ENCODE peak calls at places on chromosomes 11 and 22, in ten cellular contexts. Z is CD8-positive, alpha-beta T cell; O is right atrium auricular region; N is GM23248; L is endothelial cell of umbilical vein; U is breast epithelium; H is uterus; I is GM06990; X is left ventricle myocardium inferior; T is adipocyte. F is an unnamed sample.

GRCh38 chr11:60680455-60681119 is 18.8 kb upstream of the MS4A8 start:
- DNase-seq in L (no peak), T (no peak), U (no peak), H (no peak), I (no peak), O (no peak), X (no peak), N (no peak), Z (no peak), F (no peak)

GRCh38 chr22:43203471-43203981 is 16.6 kb upstream of the TTLL12 start:
- DNase-seq in X (no peak), O (no peak), T (no peak), U (no peak), I (no peak), L (no peak), N (no peak), H (no peak), Z (no peak), F (no peak)

GRCh38 chr22:23070418-23071162 is at the start of gene GNAZ:
- DNase-seq in Z (peak), T (peak), I (peak), H (peak), X (no peak), L (no peak), O (no peak), N (peak), U (peak), F (peak)

GRCh38 chr11:61752117-61752924 is at the start of gene MYRF:
- DNase-seq in L (peak), I (peak), H (peak), O (no peak), U (no peak), N (peak), Z (peak), X (peak), T (peak), F (peak)

GRCh38 chr11:125070699-125071254 is 7.7 kb downstream of the SLC37A2 start:
- DNase-seq in I (peak), H (peak), T (peak), X (peak), Z (no peak), N (peak), O (peak), L (peak), U (no peak), F (no peak)

GRCh38 chr11:17750013-17750816 is 15.6 kb downstream of the KCNC1 start:
- DNase-seq in T (no peak), I (no peak), U (peak), N (no peak), H (no peak), L (no peak), Z (no peak), X (no peak), O (no peak), F (no peak)

GRCh38 chr22:38201371-38201717 is 450 bp upstream of the MAFF start:
- DNase-seq in L (no peak), Z (no peak), X (no peak), N (no peak), H (no peak), I (no peak), U (no peak), O (no peak), T (no peak), F (no peak)

GRCh38 chr11:72217856-72218745 is 1.5 kb downstream of the FOLR2 start:
- DNase-seq in U (no peak), H (no peak), T (no peak), X (no peak), O (peak), L (no peak), I (no peak), N (no peak), Z (peak), F (no peak)

GRCh38 chr22:43186272-43187170 is at the start of gene TTLL12:
- DNase-seq in I (peak), Z (peak), X (peak), T (peak), N (peak), U (no peak), L (peak), H (peak), O (no peak), F (peak)

GRCh38 chr11:94851864-94852581 is 83.9 kb downstream of the AMOTL1 start:
- DNase-seq in Z (no peak), L (no peak), N (no peak), T (no peak), H (no peak), U (no peak), X (no peak), O (no peak), I (no peak), F (no peak)

GRCh38 chr22:35642305-35642741 is 5.9 kb upstream of the APOL6 start:
- DNase-seq in T (peak), O (no peak), X (no peak), L (no peak), I (no peak), Z (no peak), U (no peak), N (peak), H (no peak), F (no peak)

GRCh38 chr11:8258771-8259170 is 4.9 kb downstream of the LMO1 start:
- DNase-seq in H (no peak), O (no peak), N (peak), Z (no peak), U (no peak), L (no peak), T (peak), X (no peak), I (no peak), F (no peak)

GRCh38 chr11:15158351-15159015 is 43.8 kb downstream of the INSC start:
- DNase-seq in I (no peak), X (no peak), O (no peak), Z (no peak), U (no peak), T (peak), L (no peak), H (no peak), N (peak), F (no peak)

GRCh38 chr11:77026236-77026635 is 8.0 kb upstream of the B3GNT6 start:
- DNase-seq in Z (no peak), H (no peak), N (no peak), X (no peak), L (no peak), O (no peak), I (no peak), T (no peak), U (no peak), F (no peak)

GRCh38 chr22:41178425-41178975 is 26.6 kb upstream of the L3MBTL2 start:
- DNase-seq in L (no peak), Z (no peak), T (no peak), N (no peak), H (no peak), O (no peak), U (no peak), X (peak), I (no peak), F (no peak)

DNA sequence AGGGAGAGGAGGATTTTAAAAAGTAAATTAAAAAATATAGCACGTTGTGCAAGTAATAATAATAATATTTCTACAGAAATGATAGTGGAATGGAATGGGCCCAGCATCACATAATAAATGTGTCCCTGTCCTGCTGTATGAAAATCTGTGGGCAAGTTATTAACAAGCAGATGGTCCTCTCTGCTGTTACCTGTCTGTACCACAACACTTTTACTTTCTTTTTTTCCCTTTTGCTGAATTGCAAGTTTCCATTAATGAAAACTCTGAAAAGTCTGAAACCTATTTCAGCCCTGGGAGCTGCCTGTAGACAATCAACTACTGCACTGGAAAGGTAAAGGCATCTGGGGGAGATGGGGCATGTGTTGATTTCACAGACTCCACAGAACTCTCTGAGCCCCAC is 937.1 kb downstream of the OPCML start:
- DNase-seq in U (no peak), L (no peak), Z (no peak), O (no peak), H (no peak), N (no peak), I (no peak), X (no peak), T (no peak), F (no peak)
- H3K4me3 ChIP-seq in U (no peak), L (no peak), Z (no peak), O (no peak), H (no peak), N (no peak), I (no peak), X (no peak), T (no peak), F (no peak)

DNA sequence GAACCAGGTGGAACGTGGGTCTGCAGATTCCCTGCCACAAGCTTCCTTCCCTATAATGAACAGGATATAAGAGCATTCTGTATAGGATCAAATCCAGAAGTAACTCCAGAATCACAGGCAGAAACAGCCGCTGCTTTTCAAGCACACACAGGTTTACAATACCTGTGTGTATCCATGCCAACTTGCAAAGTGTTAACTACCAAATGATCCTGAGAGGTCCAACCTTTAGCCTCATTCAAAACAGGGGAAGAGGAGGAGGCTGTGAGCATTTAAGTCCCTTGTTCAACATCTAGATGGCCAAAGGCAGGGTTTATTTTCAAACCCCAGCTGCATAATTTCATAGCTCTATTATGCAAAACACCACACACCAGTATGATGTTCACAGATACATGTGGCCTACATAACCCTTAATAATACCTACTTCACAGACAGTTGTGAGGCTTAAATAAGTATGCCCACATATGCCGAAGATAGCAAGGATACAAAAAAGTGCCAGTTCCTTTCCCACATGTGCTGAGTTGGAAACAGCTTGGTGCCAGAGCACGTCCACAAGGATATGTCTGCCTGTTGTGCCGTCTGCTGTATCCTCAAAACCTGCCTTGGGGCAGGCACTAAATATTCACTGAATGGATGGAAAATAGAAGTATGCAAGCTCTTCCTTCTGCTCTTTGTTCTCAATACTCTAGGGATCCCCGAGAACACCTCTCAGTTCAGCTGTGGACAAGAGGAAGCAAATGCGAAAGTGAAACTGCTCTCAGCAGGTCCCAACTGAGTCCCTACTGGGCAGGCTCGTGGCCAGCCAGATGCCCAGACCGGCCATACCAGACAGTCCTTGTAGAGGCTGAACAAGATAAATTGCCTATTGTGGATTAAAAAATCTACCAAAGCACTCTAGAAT is 66.8 kb downstream of the LARGE1 start:
- DNase-seq in L (peak), U (peak), Z (no peak), T (peak), X (peak), I (peak), O (peak), H (peak), N (peak), F (no peak)
- H3K4me3 ChIP-seq in L (no peak), U (peak), Z (peak), T (peak), X (peak), I (peak), O (peak), H (peak), N (peak), F (peak)

GRCh38 chr11:123683616-123684170 is 29.3 kb upstream of the SCN3B start:
- DNase-seq in U (no peak), H (no peak), N (no peak), L (no peak), I (no peak), T (no peak), O (no peak), X (no peak), Z (no peak), F (no peak)
- H3K4me3 ChIP-seq in U (no peak), H (no peak), N (no peak), L (no peak), I (no peak), T (no peak), O (no peak), X (no peak), Z (no peak), F (no peak)

GRCh38 chr11:70422692-70423522 is 24.6 kb downstream of the CTTN start:
- DNase-seq in T (no peak), H (no peak), X (no peak), O (no peak), I (no peak), N (no peak), Z (no peak), L (no peak), U (no peak), F (no peak)
- H3K4me3 ChIP-seq in T (no peak), H (no peak), X (no peak), O (no peak), I (no peak), N (no peak), Z (no peak), L (no peak), U (no peak), F (no peak)

DNA sequence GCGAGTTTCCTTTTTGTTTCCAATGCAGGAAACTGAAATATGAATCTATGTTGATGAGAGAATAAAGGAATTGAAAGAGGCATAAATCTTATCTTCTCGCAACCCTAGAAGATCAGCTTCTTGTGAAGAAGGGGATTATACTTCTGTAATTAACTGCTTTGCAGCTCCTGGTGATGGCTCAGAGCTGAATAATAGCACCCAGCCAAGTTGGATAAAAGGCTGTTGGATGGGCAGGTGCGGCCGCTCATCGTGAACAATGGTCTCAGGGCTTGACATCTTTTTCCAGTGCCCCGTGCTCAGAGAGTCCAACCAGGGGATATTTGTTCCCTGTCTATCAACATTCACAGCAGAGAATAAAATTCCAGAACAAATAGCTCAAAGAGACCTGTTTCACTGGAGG is 80.7 kb upstream of the SYT13 start:
- DNase-seq in T (no peak), I (no peak), H (no peak), N (no peak), Z (no peak), X (no peak), L (no peak), O (no peak), U (no peak), F (no peak)
- H3K4me3 ChIP-seq in T (no peak), I (no peak), H (no peak), N (no peak), Z (no peak), X (no peak), L (no peak), O (no peak), U (no peak), F (no peak)

DNA sequence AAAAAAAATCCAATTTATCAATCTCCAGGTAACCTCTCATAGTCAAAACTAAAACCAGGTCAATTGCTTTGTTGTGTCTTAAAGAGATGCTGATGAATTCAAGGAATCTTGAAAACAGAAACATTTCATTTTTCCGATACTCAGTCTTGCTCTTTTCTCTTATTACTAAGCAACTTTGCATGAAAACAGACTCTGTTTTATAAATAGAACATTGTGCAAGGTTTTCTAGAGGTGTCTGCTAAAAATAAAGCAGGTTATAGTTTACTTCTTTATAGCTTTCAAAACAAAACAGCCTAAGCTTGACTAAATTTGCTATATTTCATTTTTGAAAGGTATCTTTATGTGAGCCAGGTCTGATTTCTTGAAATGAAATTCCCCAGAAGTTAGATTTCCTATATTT is 109.3 kb downstream of the ARL14EP start:
- DNase-seq in L (no peak), T (no peak), O (no peak), N (no peak), Z (no peak), I (no peak), H (no peak), X (no peak), U (no peak), F (no peak)
- H3K4me3 ChIP-seq in L (no peak), T (no peak), O (no peak), N (no peak), Z (no peak), I (no peak), H (no peak), X (no peak), U (no peak), F (no peak)

GRCh38 chr11:111731839-111732238 is 34.4 kb downstream of the PPP2R1B start:
- DNase-seq in Z (no peak), O (no peak), T (no peak), X (no peak), I (no peak), L (no peak), H (no peak), U (no peak), N (no peak), F (no peak)

GRCh38 chr11:111729441-111729840 is 36.7 kb downstream of the PPP2R1B start:
- DNase-seq in I (no peak), N (no peak), L (peak), X (no peak), Z (no peak), U (no peak), T (no peak), H (no peak), O (no peak), F (no peak)

GRCh38 chr11:111733009-111733408 is 33.2 kb downstream of the PPP2R1B start:
- DNase-seq in N (peak), Z (no peak), T (peak), X (peak), I (no peak), O (peak), L (peak), H (peak), U (no peak), F (no peak)

GRCh38 chr11:111730031-111730430 is 36.2 kb downstream of the PPP2R1B start:
- DNase-seq in X (no peak), U (no peak), H (no peak), L (peak), Z (no peak), I (no peak), O (no peak), N (no peak), T (no peak), F (no peak)

GRCh38 chr11:111730871-111731591 is 35.2 kb downstream of the PPP2R1B start:
- DNase-seq in U (peak), T (peak), I (no peak), Z (no peak), L (no peak), H (no peak), O (no peak), N (peak), X (peak), F (no peak)
- H3K4me3 ChIP-seq in U (peak), T (no peak), I (no peak), Z (no peak), L (no peak), H (no peak), O (no peak), N (no peak), X (no peak), F (no peak)

F was measured in CD8-positive, alpha-beta memory T cell.